ENCODE peak calls at places on chromosome 7, in five cellular contexts. C is GM10248; P is NCI-H2171 treated with DMSO at 0.1 percent for 48 hours; Z is naive thymus-derived CD4-positive, alpha-beta T cell; N is cardiac muscle cell. S is an unnamed sample.

GRCh38 chr7:36215017-36215621 is 62.1 kb downstream of the EEPD1 start:
- DNase-seq in C (no peak), P (peak), Z (no peak), N (peak), S (no peak)

GRCh38 chr7:121440857-121441503 is 44.9 kb upstream of the FAM3C start:
- DNase-seq in C (no peak), P (no peak), Z (no peak), N (no peak), S (peak)

GRCh38 chr7:13851756-13852155 is 137.7 kb downstream of the ETV1 start:
- DNase-seq in C (no peak), P (peak), Z (no peak), N (no peak), S (no peak)

GRCh38 chr7:137335814-137336213 is 7.7 kb downstream of the PTN start:
- DNase-seq in C (no peak), P (no peak), Z (no peak), N (no peak), S (no peak)

GRCh38 chr7:119640326-119640725 is 632.6 kb upstream of the KCND2 start:
- DNase-seq in C (no peak), P (no peak), Z (no peak), N (no peak), S (no peak)

GRCh38 chr7:2036786-2037185 is 196.0 kb downstream of the MAD1L1 start:
- DNase-seq in C (no peak), P (no peak), Z (no peak), N (no peak), S (no peak)

GRCh38 chr7:106571563-106571962 is 89.4 kb downstream of the CCDC71L start:
- DNase-seq in C (no peak), P (no peak), Z (no peak), N (no peak), S (no peak)

GRCh38 chr7:152989889-152990380 is 230.4 kb downstream of the ACTR3B start:
- DNase-seq in C (no peak), P (peak), Z (no peak), N (peak), S (no peak)

GRCh38 chr7:84085147-84085546 is 109.4 kb downstream of the SEMA3A start:
- DNase-seq in C (no peak), P (peak), Z (no peak), N (no peak), S (no peak)

GRCh38 chr7:24812313-24812945 is 55.2 kb upstream of the GSDME start:
- DNase-seq in C (peak), P (peak), Z (peak), N (peak), S (peak)

GRCh38 chr7:105637755-105638154 is 56.5 kb upstream of the EFCAB10 start:
- DNase-seq in C (no peak), P (no peak), Z (no peak), N (no peak), S (no peak)

GRCh38 chr7:25976630-25977029 is 175.4 kb upstream of the NFE2L3 start:
- DNase-seq in C (no peak), P (no peak), Z (no peak), N (no peak), S (no peak)

GRCh38 chr7:102916426-102916825 is 3.6 kb downstream of the LRRC17 start:
- DNase-seq in C (no peak), P (no peak), Z (no peak), N (no peak), S (no peak)

GRCh38 chr7:117715784-117716445 is 157.3 kb downstream of the CTTNBP2 start:
- DNase-seq in C (peak), P (peak), Z (no peak), N (peak), S (peak)

GRCh38 chr7:155362380-155363145 is 64.9 kb downstream of the INSIG1 start:
- DNase-seq in C (no peak), P (peak), Z (no peak), N (no peak), S (no peak)

GRCh38 chr7:43756368-43757072 is 2.0 kb upstream of the BLVRA start:
- DNase-seq in C (no peak), P (peak), Z (no peak), N (no peak), S (no peak)

GRCh38 chr7:41501016-41501415 is 201.9 kb downstream of the INHBA start:
- DNase-seq in C (no peak), P (no peak), Z (no peak), N (no peak), S (no peak)

GRCh38 chr7:32259917-32260596 is 189.8 kb upstream of the PDE1C start:
- DNase-seq in C (peak), P (peak), Z (no peak), N (no peak), S (no peak)

GRCh38 chr7:155257482-155258232 is 40.0 kb upstream of the INSIG1 start:
- DNase-seq in C (no peak), P (no peak), Z (no peak), N (no peak), S (no peak)

GRCh38 chr7:152495867-152496266 is 60.1 kb upstream of the KMT2C start:
- DNase-seq in C (no peak), P (no peak), Z (no peak), N (no peak), S (no peak)

GRCh38 chr7:78523903-78524302 is 725.3 kb downstream of the PHTF2 start:
- DNase-seq in C (no peak), P (no peak), Z (no peak), N (no peak), S (no peak)

GRCh38 chr7:69412331-69413146 is 185.7 kb upstream of the AUTS2 start:
- DNase-seq in C (peak), P (no peak), Z (peak), N (no peak), S (peak)

GRCh38 chr7:111126987-111127386 is 36.1 kb downstream of the LRRN3 start:
- DNase-seq in C (no peak), P (no peak), Z (no peak), N (peak), S (no peak)

GRCh38 chr7:135858851-135859250 is 110.2 kb upstream of the FAM180A start:
- DNase-seq in C (no peak), P (no peak), Z (no peak), N (no peak), S (no peak)

GRCh38 chr7:120814518-120814917 is 43.4 kb downstream of the TSPAN12 start:
- DNase-seq in C (no peak), P (no peak), Z (no peak), N (no peak), S (no peak)

GRCh38 chr7:132500727-132501410 is 75.4 kb downstream of the PLXNA4 start:
- DNase-seq in C (no peak), P (no peak), Z (no peak), N (peak), S (no peak)

GRCh38 chr7:139568813-139569490 is 45.5 kb downstream of the CLEC2L start:
- DNase-seq in C (no peak), P (no peak), Z (no peak), N (no peak), S (no peak)

GRCh38 chr7:78081888-78082287 is 283.3 kb downstream of the PHTF2 start:
- DNase-seq in C (no peak), P (no peak), Z (no peak), N (no peak), S (no peak)

GRCh38 chr7:126589068-126589684 is 663.6 kb downstream of the GRM8 start:
- DNase-seq in C (no peak), P (peak), Z (no peak), N (no peak), S (no peak)

GRCh38 chr7:102453319-102453718 is 11.3 kb downstream of the ALKBH4 start:
- DNase-seq in C (no peak), P (no peak), Z (no peak), N (no peak), S (no peak)

GRCh38 chr7:158097511-158098124 is 490.0 kb downstream of the PTPRN2 start:
- DNase-seq in C (no peak), P (no peak), Z (no peak), N (no peak), S (no peak)

GRCh38 chr7:17732083-17732482 is 208.2 kb downstream of the SNX13 start:
- DNase-seq in C (no peak), P (no peak), Z (no peak), N (no peak), S (no peak)